ENCODE peak calls at places on chromosomes 13 and 19, in four cellular contexts. H is HCT116, C is K562, Q is HepG2. B is an unnamed sample.

GRCh38 chr19:15397782-15398181 is 18.2 kb upstream of the AKAP8 start:
- DNase-seq in H (no peak), C (no peak), Q (no peak), B (no peak)

GRCh38 chr13:61950828-61951227 is 535.2 kb upstream of the PCDH20 start:
- DNase-seq in H (no peak), C (no peak), Q (no peak), B (no peak)

GRCh38 chr19:38055655-38056521 is 148.9 kb downstream of the SIPA1L3 start:
- DNase-seq in H (no peak), C (no peak), Q (no peak), B (no peak)

GRCh38 chr19:28864577-28865042 is 348.3 kb downstream of the UQCRFS1 start:
- DNase-seq in H (no peak), C (no peak), Q (no peak), B (no peak)

GRCh38 chr13:21849323-21849722 is 178.4 kb downstream of the FGF9 start:
- DNase-seq in H (peak), C (peak), Q (peak), B (peak)

GRCh38 chr13:106756446-106756845 is 188.5 kb upstream of the ARGLU1 start:
- DNase-seq in H (no peak), C (no peak), Q (no peak), B (no peak)

GRCh38 chr19:50718255-50719118 is 1.1 kb downstream of the SHANK1 start:
- DNase-seq in H (no peak), C (peak), Q (no peak), B (no peak)

GRCh38 chr19:51887522-51888498 is at the start of gene ZNF577:
- DNase-seq in H (no peak), C (no peak), Q (no peak), B (no peak)

GRCh38 chr19:16062789-16063188 is 13.5 kb upstream of the TPM4 start:
- DNase-seq in H (no peak), C (peak), Q (no peak), B (no peak)

GRCh38 chr13:54563286-54563685 is 1534.7 kb downstream of the OLFM4 start:
- DNase-seq in H (no peak), C (no peak), Q (no peak), B (no peak)

GRCh38 chr19:39671739-39672363 is 16.1 kb downstream of the LGALS16 start:
- DNase-seq in H (peak), C (no peak), Q (peak), B (peak)

GRCh38 chr19:511101-511841 is 4.0 kb downstream of the TPGS1 start:
- DNase-seq in H (peak), C (peak), Q (no peak), B (no peak)

GRCh38 chr13:110397445-110397844 is 90.4 kb downstream of the COL4A2 start:
- DNase-seq in H (no peak), C (no peak), Q (no peak), B (no peak)

GRCh38 chr13:30143671-30144400 is 163.5 kb downstream of the KATNAL1 start:
- DNase-seq in H (no peak), C (no peak), Q (no peak), B (no peak)

GRCh38 chr13:114129649-114130062 is 2.8 kb downstream of the RASA3 start:
- DNase-seq in H (no peak), C (no peak), Q (no peak), B (no peak)

GRCh38 chr19:54653181-54653809 is 9.5 kb upstream of the LILRB4 start:
- DNase-seq in H (peak), C (peak), Q (peak), B (peak)

GRCh38 chr19:40976134-40976533 is 14.9 kb upstream of the CYP2B6 start:
- DNase-seq in H (no peak), C (no peak), Q (no peak), B (no peak)

GRCh38 chr19:46365561-46365960 is 18.7 kb downstream of the PPP5C start:
- DNase-seq in H (no peak), C (no peak), Q (no peak), B (no peak)

GRCh38 chr19:1847684-1848398 is 442 bp downstream of the REXO1 start:
- DNase-seq in H (no peak), C (peak), Q (peak), B (no peak)

GRCh38 chr19:57302020-57302465 is 18.2 kb upstream of the ZNF543 start:
- DNase-seq in H (no peak), C (no peak), Q (no peak), B (no peak)

GRCh38 chr19:38003427-38004099 is 96.6 kb downstream of the SIPA1L3 start:
- DNase-seq in H (no peak), C (no peak), Q (no peak), B (no peak)

GRCh38 chr13:108903613-108904012 is 274.2 kb downstream of the MYO16 start:
- DNase-seq in H (no peak), C (no peak), Q (no peak), B (no peak)

GRCh38 chr19:15902254-15902653 is 4.4 kb upstream of the CYP4F2 start:
- DNase-seq in H (no peak), C (no peak), Q (no peak), B (no peak)

GRCh38 chr19:38675611-38676010 is 28.2 kb downstream of the ACTN4 start:
- DNase-seq in H (no peak), C (peak), Q (no peak), B (no peak)

GRCh38 chr13:72886272-72887062 is 104.5 kb downstream of the PIBF1 start:
- DNase-seq in H (no peak), C (no peak), Q (no peak), B (no peak)

GRCh38 chr13:29905845-29906244 is 55.4 kb upstream of the UBL3 start:
- DNase-seq in H (no peak), C (no peak), Q (peak), B (no peak)

DNA sequence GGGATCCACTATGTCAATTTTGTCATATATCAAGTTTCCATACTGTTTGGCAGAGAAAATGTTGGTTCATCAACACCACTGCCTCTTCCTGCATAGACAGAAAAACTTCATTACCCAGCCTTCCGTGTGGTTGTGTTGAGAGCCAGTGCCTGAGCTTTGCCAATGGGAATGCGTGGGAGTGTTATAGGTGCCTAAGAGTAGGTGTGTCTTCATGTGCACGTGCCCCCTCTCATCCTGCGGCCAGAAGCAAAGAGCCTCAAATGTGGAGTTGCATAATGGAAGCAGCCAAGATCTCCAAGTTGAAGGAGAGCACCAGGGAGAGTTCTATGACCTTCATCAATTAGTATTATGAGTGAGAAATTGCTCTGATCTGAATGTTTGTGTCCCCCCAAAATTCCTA is 15.6 kb downstream of the CPB2 start:
- DNase-seq in H (no peak), C (no peak), Q (no peak), B (no peak)
- H3K4me3 ChIP-seq in H (no peak), C (no peak), Q (no peak), B (no peak)

GRCh38 chr13:99144306-99144705 is 56.3 kb upstream of the UBAC2 start:
- DNase-seq in H (no peak), C (no peak), Q (no peak), B (no peak)

GRCh38 chr13:99143904-99144303 is 56.8 kb upstream of the UBAC2 start:
- DNase-seq in H (no peak), C (no peak), Q (no peak), B (no peak)

GRCh38 chr13:99145461-99145860 is 55.2 kb upstream of the UBAC2 start:
- DNase-seq in H (no peak), C (no peak), Q (no peak), B (no peak)

GRCh38 chr13:99136427-99136954 is 64.2 kb upstream of the UBAC2 start:
- DNase-seq in H (no peak), C (no peak), Q (no peak), B (no peak)

GRCh38 chr13:99140831-99141230 is 59.8 kb upstream of the UBAC2 start:
- DNase-seq in H (no peak), C (no peak), Q (no peak), B (no peak)
- TF ChIP-seq CTCF in H (no peak), C (no peak), Q (no peak), B (no peak)

GRCh38 chr13:51444922-51445321 is 7.9 kb downstream of the INTS6 start:
- DNase-seq in H (peak), C (no peak), Q (no peak), B (no peak)
- TF ChIP-seq TCF7L2 in H (no peak), C (no peak), Q (no peak), B (no peak)

DNA sequence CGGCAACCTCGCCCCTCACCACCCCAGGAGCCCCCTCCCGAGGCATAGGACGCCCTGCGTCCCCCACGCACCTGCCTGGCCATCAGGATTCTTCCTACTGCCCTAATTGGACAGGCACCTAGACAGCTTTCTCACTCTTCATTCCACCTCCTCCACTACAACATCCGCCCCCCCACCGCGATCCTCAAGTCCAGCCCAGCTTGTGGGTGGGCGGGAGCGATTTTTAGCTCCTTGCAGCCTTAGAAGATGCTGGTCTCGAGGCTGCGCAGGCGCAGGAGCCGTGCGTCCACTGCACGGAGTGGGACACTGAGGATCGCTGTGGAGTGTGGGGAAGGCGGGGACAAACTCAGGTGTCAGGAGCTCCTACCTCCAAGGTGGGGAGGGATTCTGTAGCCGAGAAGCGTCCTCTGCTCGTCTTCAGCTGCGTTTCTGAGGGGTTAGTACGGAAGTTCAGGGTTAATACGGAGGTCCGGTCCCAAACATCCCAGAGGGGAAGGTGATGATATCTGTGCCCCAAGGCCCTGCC is at the start of gene RTBDN:
- DNase-seq in H (no peak), C (no peak), Q (no peak), B (no peak)
- H3K4me3 ChIP-seq in H (peak), C (peak), Q (peak), B (peak)

DNA sequence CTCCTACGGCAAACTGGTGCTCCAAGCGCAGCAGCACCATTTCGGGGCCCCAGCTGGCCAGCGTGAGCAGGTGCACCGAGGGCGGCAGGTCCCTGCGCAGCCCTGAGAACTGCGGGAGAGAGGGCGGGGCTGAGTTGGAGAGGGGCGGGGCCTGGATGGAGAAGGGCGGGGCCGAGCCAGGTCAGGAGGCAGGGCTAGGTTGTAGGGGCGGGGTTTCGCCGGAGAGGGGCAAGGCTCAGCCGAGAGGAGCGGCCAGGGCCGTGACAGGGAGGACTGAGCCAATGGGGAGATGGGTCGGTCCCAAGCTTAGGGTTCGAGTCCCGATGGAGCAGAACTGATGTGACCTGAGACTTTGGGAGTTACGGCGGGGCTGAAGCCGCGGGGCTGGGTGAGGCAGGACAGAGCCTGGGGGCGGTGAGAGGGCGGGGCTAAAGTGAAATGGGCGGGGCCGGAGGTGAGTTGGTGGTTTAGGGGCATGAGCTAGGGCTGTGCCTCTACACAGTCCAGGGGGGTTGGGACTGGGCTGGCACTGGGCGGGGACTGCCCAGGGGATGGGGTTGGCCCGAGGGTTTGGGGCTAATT is 19.0 kb downstream of the MAN2B1 start:
- DNase-seq in H (no peak), C (peak), Q (no peak), B (no peak)
- TF ChIP-seq CTCF in H (no peak), C (no peak), Q (no peak), B (no peak)

GRCh38 chr19:47703301-47703700 is 9.9 kb upstream of the EHD2 start:
- DNase-seq in H (no peak), C (no peak), Q (no peak), B (no peak)

GRCh38 chr19:47701717-47702552 is 11.3 kb upstream of the EHD2 start:
- DNase-seq in H (no peak), C (no peak), Q (no peak), B (no peak)

GRCh38 chr19:47699360-47699917 is 13.8 kb upstream of the EHD2 start:
- DNase-seq in H (no peak), C (peak), Q (peak), B (no peak)

GRCh38 chr19:47702671-47703070 is 10.6 kb upstream of the EHD2 start:
- DNase-seq in H (no peak), C (no peak), Q (no peak), B (no peak)

GRCh38 chr19:47700934-47701716 is 12.1 kb upstream of the EHD2 start:
- DNase-seq in H (no peak), C (no peak), Q (no peak), B (no peak)
- TF ChIP-seq TCF7L2 in H (no peak), C (no peak), Q (no peak), B (no peak)

GRCh38 chr13:77829963-77830362 is 88.7 kb downstream of the EDNRB start:
- DNase-seq in H (no peak), C (no peak), Q (no peak), B (no peak)
- H3K4me3 ChIP-seq in H (no peak), C (no peak), Q (no peak), B (no peak)

GRCh38 chr13:27960362-27961226 is 8.5 kb downstream of the CDX2 start:
- DNase-seq in H (no peak), C (peak), Q (peak), B (no peak)
- TF ChIP-seq CTCF in H (peak), C (peak), Q (peak), B (peak)

GRCh38 chr13:66704110-66704509 is 526.0 kb downstream of the PCDH9 start:
- DNase-seq in H (no peak), C (no peak), Q (no peak), B (no peak)
- TF ChIP-seq TCF7L2 in H (no peak), C (no peak), Q (no peak), B (no peak)

GRCh38 chr13:112574476-112575294 is 13.3 kb downstream of the TUBGCP3 start:
- DNase-seq in H (no peak), C (no peak), Q (no peak), B (no peak)

GRCh38 chr13:112569771-112570288 is 18.1 kb downstream of the TUBGCP3 start:
- DNase-seq in H (no peak), C (no peak), Q (no peak), B (no peak)

GRCh38 chr13:112575295-112575622 is 12.7 kb downstream of the TUBGCP3 start:
- DNase-seq in H (no peak), C (no peak), Q (no peak), B (no peak)

GRCh38 chr13:112573710-112574109 is 14.2 kb downstream of the TUBGCP3 start:
- DNase-seq in H (no peak), C (no peak), Q (no peak), B (no peak)

GRCh38 chr13:112572408-112572807 is 15.5 kb downstream of the TUBGCP3 start:
- DNase-seq in H (no peak), C (no peak), Q (no peak), B (no peak)
- H3K4me3 ChIP-seq in H (no peak), C (no peak), Q (no peak), B (no peak)

B was measured in Panc1.